ENCODE peak calls at places on chromosomes 7 and 10, in ten cellular contexts. L, M, I, Q, S, C, D, B, V and K are unnamed samples.
A peak's percentile ranks its signal among the peaks of the same experiment; 100 is the strongest.

GRCh38 chr7:117010375-117011133 is 57.3 kb downstream of the ST7 start:
- DNase-seq in L (no peak), M (no peak), I (no peak), Q (no peak), S (no peak), C (no peak), D (no peak), B (no peak), V (no peak), K (no peak)

GRCh38 chr7:27191716-27192545 is 6.9 kb upstream of the HOXA11 start:
- DNase-seq in L (no peak), M (no peak), I (no peak), Q (peak; percentile 79), S (peak; percentile 72), C (peak; percentile 33), D (peak; percentile 64), B (peak; percentile 24), V (peak; percentile 61), K (no peak)

GRCh38 chr10:24197319-24197718 is 11.6 kb upstream of the KIAA1217 start:
- DNase-seq in L (no peak), M (no peak), I (no peak), Q (no peak), S (no peak), C (no peak), D (no peak), B (no peak), V (no peak), K (no peak)

GRCh38 chr10:90674927-90675326 is 182.9 kb downstream of the HTR7 start:
- DNase-seq in L (no peak), M (peak; percentile 48), I (no peak), Q (peak; percentile 70), S (no peak), C (no peak), D (no peak), B (no peak), V (no peak), K (no peak)

GRCh38 chr10:3031490-3031889 is 35.9 kb upstream of the PFKP start:
- DNase-seq in L (no peak), M (no peak), I (no peak), Q (peak; percentile 44), S (no peak), C (no peak), D (no peak), B (no peak), V (no peak), K (no peak)

GRCh38 chr7:42197391-42197790 is 39.6 kb downstream of the GLI3 start:
- DNase-seq in L (no peak), M (no peak), I (no peak), Q (peak; percentile 78), S (no peak), C (no peak), D (no peak), B (no peak), V (no peak), K (no peak)

GRCh38 chr10:16520900-16521299 is 779 bp downstream of the C1QL3 start:
- DNase-seq in L (no peak), M (no peak), I (no peak), Q (peak; percentile 11), S (peak; percentile 77), C (peak; percentile 50), D (peak; percentile 57), B (peak; percentile 32), V (peak; percentile 59), K (peak; percentile 43)

GRCh38 chr10:91756286-91756685 is 41.9 kb upstream of the TNKS2 start:
- DNase-seq in L (no peak), M (no peak), I (no peak), Q (peak; percentile 85), S (no peak), C (no peak), D (no peak), B (no peak), V (no peak), K (no peak)

GRCh38 chr7:116771640-116772039 is 90.7 kb upstream of the CAPZA2 start:
- DNase-seq in L (no peak), M (no peak), I (no peak), Q (no peak), S (no peak), C (no peak), D (no peak), B (no peak), V (no peak), K (no peak)

GRCh38 chr10:62614389-62615157 is 189.9 kb upstream of the ADO start:
- DNase-seq in L (peak; percentile 49), M (peak; percentile 26), I (no peak), Q (peak; percentile 26), S (no peak), C (peak; percentile 55), D (no peak), B (no peak), V (no peak), K (no peak)

GRCh38 chr7:111486472-111487142 is 75.7 kb downstream of the IMMP2L start:
- DNase-seq in L (no peak), M (peak; percentile 48), I (no peak), Q (peak; percentile 53), S (no peak), C (no peak), D (peak; percentile 10), B (no peak), V (no peak), K (no peak)

GRCh38 chr10:9848981-9849380 is 1168.7 kb upstream of the CELF2 start:
- DNase-seq in L (no peak), M (peak; percentile 21), I (no peak), Q (no peak), S (no peak), C (no peak), D (no peak), B (no peak), V (no peak), K (no peak)

GRCh38 chr7:108311446-108312168 is 144.6 kb downstream of the NRCAM start:
- DNase-seq in L (no peak), M (peak; percentile 73), I (no peak), Q (no peak), S (no peak), C (no peak), D (no peak), B (no peak), V (no peak), K (no peak)

GRCh38 chr10:12241810-12242529 is 46.0 kb downstream of the CDC123 start:
- DNase-seq in L (no peak), M (peak; percentile 50), I (no peak), Q (peak; percentile 22), S (no peak), C (no peak), D (no peak), B (no peak), V (no peak), K (no peak)

DNA sequence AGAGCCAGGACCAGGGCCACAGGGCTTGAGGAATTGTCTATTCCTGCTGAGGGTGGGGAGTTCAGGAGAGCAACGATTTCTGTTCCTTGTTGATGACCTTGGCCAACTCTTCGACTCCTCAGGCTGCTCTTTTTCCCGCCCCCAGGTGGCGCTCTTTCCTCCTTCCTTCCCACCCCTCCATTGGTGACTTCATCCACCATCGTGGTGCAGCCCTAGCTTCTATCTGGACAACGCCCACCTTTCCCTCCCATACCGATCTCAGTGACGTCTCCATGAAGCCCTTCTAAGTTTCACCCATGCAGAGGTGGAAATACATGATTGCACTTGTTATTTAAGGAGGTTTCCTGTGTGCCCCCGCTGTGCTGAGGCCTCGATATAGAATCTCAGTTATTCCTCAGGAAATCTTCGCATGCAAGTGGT is 22.1 kb upstream of the CARD11 start:
- DNase-seq in L (peak; percentile 27), M (peak; percentile 47), I (peak; percentile 52), Q (peak; percentile 19), S (peak; percentile 89), C (no peak), D (peak; percentile 56), B (peak; percentile 47), V (peak; percentile 88), K (no peak)
- TF ChIP-seq CTCF in L (peak; percentile 43), M (no peak), I (peak; percentile 50), Q (peak; percentile 60), S (peak; percentile 95), C (peak; percentile 22), D (peak; percentile 55), B (no peak), V (peak; percentile 92), K (peak; percentile 63)

GRCh38 chr10:109866168-109866994 is 56.9 kb downstream of the XPNPEP1 start:
- DNase-seq in L (no peak), M (no peak), I (no peak), Q (peak; percentile 37), S (no peak), C (no peak), D (no peak), B (no peak), V (no peak), K (no peak)
- TF ChIP-seq CTCF in L (no peak), M (no peak), I (peak; percentile 25), Q (peak; percentile 47), S (peak; percentile 59), C (peak; percentile 51), D (peak; percentile 31), B (no peak), V (peak; percentile 58), K (peak; percentile 46)

DNA sequence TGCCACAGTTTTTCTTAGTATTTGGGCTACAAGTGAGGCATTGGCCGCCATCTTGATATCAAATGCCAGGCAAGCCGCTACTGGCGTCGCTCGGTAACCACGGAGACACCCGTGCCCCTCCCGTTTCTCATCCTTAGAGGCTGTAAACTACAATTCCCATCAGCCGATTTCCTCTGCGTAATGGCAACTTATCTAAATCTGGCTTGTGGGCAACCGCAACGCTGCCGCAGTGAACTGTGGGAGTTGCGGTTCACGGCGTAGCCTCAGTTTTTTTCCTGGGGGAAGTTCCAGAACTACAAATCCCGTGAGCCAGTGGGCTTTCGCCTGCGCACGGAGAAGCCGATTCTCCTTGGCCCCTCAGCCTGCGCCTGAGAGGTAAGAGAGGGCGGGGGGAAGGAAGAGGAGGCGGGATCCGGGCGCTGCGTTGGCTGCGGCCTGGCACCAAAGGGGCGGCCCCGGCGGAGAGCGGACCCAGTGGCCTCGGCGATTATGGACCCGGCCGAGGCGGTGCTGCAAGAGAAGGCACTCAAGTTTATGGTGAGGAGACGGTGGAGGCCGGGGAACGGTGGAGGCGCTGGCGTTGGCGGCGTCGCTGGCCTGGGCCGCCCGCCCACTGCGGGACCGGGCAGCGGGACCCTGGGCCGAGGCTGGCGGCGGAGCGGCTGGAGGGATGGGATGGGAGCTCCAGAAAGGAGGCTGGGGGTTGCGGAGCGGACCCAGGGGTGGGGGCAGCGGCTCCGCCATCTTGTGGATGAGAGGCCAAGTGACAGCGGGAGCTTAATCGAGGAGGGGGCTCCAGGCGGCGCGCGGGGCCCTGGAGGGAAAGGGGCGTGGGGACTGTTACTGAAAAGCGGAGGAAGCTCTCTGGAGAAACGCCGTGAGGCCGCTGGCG is at the start of gene BTRC:
- DNase-seq in L (peak; percentile 98), M (peak; percentile 96), I (peak; percentile 97), Q (peak; percentile 100), S (peak; percentile 91), C (peak; percentile 98), D (peak; percentile 95), B (peak; percentile 97), V (peak; percentile 99), K (peak; percentile 86)
- TF ChIP-seq CTCF in L (no peak), M (no peak), I (no peak), Q (no peak), S (no peak), C (peak; percentile 36), D (no peak), B (no peak), V (peak; percentile 28), K (no peak)

DNA sequence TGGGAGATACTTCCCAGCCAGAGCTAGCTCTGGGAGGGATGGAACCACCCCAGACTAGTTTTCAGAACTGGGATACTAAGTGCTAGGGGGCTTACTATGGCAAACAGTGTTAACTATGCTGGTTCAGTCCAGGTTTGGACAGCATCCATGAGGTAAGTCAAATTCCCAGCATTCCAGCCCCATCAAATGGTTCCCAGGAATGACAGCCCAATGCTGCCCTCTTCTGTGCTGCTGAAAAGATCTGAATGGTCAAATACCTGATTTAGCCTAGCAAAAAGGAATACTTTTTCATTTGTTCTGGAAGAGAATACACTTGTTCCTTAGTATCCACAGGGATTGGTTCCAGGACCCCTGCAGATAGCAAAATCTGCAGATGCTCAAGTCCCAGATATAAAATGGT is 141.8 kb upstream of the CCDC6 start:
- DNase-seq in L (no peak), M (peak; percentile 28), I (no peak), Q (no peak), S (no peak), C (no peak), D (peak; percentile 10), B (peak; percentile 36), V (peak; percentile 66), K (peak; percentile 42)
- TF ChIP-seq CTCF in L (no peak), M (peak; percentile 33), I (peak; percentile 20), Q (peak; percentile 36), S (peak; percentile 74), C (peak; percentile 25), D (peak; percentile 6), B (no peak), V (peak; percentile 76), K (no peak)